ENCODE peak calls at places on chromosomes 1 and 21, in ten cellular contexts. T is activated CD4-positive, alpha-beta T cell treated with anti-CD3 and anti-CD28 coated beads for 48 hours; N is CD4-positive, alpha-beta T cell; M is AML-193; B is CD8-positive, alpha-beta T cell; H is stimulated activated naive CD8-positive, alpha-beta T cell treated with anti-CD3 and anti-CD28 coated beads, Interleukin-15, amount 100 ng/mL, for 72 hours; K is NCI-H1105; A is AG08396; L is cerebellar cortex; Z is T-helper 1 cell. C is an unnamed sample.

GRCh38 chr1:44464361-44464760 is 59.3 kb downstream of the RNF220 start:
- DNase-seq in T (no peak), N (no peak), M (no peak), B (no peak), H (no peak), K (no peak), A (no peak), L (no peak), Z (no peak), C (no peak)

GRCh38 chr1:238624786-238625185 is 734.1 kb upstream of the ZP4 start:
- DNase-seq in T (no peak), N (no peak), M (no peak), B (no peak), H (no peak), K (no peak), A (no peak), L (peak), Z (no peak), C (peak)

GRCh38 chr1:14255711-14256110 is 342.8 kb upstream of the KAZN start:
- DNase-seq in T (no peak), N (no peak), M (no peak), B (no peak), H (no peak), K (no peak), A (peak), L (no peak), Z (no peak), C (no peak)

GRCh38 chr1:87686137-87686490 is 357.4 kb downstream of the LMO4 start:
- DNase-seq in T (no peak), N (no peak), M (no peak), B (no peak), H (no peak), K (no peak), A (no peak), L (no peak), Z (no peak), C (peak)

GRCh38 chr1:152013664-152014237 is 20.1 kb upstream of the S100A10 start:
- DNase-seq in T (peak), N (no peak), M (peak), B (peak), H (peak), K (no peak), A (peak), L (peak), Z (peak), C (no peak)

GRCh38 chr1:23019851-23020625 is 770 bp downstream of the KDM1A start:
- DNase-seq in T (peak), N (peak), M (no peak), B (peak), H (no peak), K (peak), A (peak), L (peak), Z (peak), C (peak)

GRCh38 chr21:45076245-45076661 is 1.9 kb downstream of the ADARB1 start:
- DNase-seq in T (peak), N (no peak), M (no peak), B (no peak), H (no peak), K (no peak), A (peak), L (no peak), Z (no peak), C (peak)

GRCh38 chr1:86154581-86155060 is 2.0 kb downstream of the COL24A1 start:
- DNase-seq in T (no peak), N (no peak), M (peak), B (no peak), H (no peak), K (no peak), A (peak), L (no peak), Z (no peak), C (peak)

GRCh38 chr1:22500476-22500875 is 48.8 kb downstream of the ZBTB40 start:
- DNase-seq in T (no peak), N (no peak), M (no peak), B (no peak), H (no peak), K (peak), A (peak), L (no peak), Z (no peak), C (no peak)

GRCh38 chr1:117612517-117613248 is 6.8 kb downstream of the TENT5C start:
- DNase-seq in T (no peak), N (no peak), M (peak), B (no peak), H (no peak), K (no peak), A (peak), L (no peak), Z (no peak), C (no peak)

C was measured in retina.